ENCODE peak calls at places on chromosome 19, in nine cellular contexts. J, U, F, E, Q, S, W, C and T are unnamed samples.

GRCh38 chr19:17680235-17680722 is 7.9 kb downstream of the UNC13A start:
- DNase-seq in J (peak), U (peak), F (peak), E (peak), Q (peak), S (no peak), W (peak), C (peak), T (peak)

GRCh38 chr19:6736169-6736916 is 1.0 kb downstream of the GPR108 start:
- DNase-seq in J (peak), U (peak), F (peak), E (peak), Q (peak), S (peak), W (peak), C (peak), T (peak)

GRCh38 chr19:29576761-29577661 is 29.1 kb upstream of the POP4 start:
- DNase-seq in J (no peak), U (peak), F (peak), E (peak), Q (peak), S (no peak), W (no peak), C (no peak), T (peak)

GRCh38 chr19:45455707-45456499 is 11.9 kb upstream of the FOSB start:
- DNase-seq in J (peak), U (peak), F (peak), E (peak), Q (peak), S (peak), W (peak), C (peak), T (peak)

GRCh38 chr19:17340302-17340870 is 3.0 kb downstream of the GTPBP3 start:
- DNase-seq in J (no peak), U (no peak), F (no peak), E (no peak), Q (no peak), S (no peak), W (no peak), C (no peak), T (peak)

GRCh38 chr19:3025516-3025890 is 3.6 kb downstream of the TLE2 start:
- DNase-seq in J (no peak), U (no peak), F (no peak), E (no peak), Q (no peak), S (no peak), W (no peak), C (no peak), T (no peak)

GRCh38 chr19:55418185-55418584 is 10.6 kb upstream of the UBE2S start:
- DNase-seq in J (peak), U (peak), F (no peak), E (peak), Q (peak), S (peak), W (peak), C (peak), T (peak)

GRCh38 chr19:13881692-13882418 is 4.9 kb downstream of the NANOS3 start:
- DNase-seq in J (peak), U (peak), F (no peak), E (peak), Q (peak), S (no peak), W (no peak), C (peak), T (peak)

GRCh38 chr19:38003427-38004099 is 96.6 kb downstream of the SIPA1L3 start:
- DNase-seq in J (peak), U (peak), F (peak), E (peak), Q (peak), S (peak), W (peak), C (peak), T (peak)

GRCh38 chr19:50191270-50191669 is 12.2 kb upstream of the MYH14 start:
- DNase-seq in J (no peak), U (no peak), F (no peak), E (no peak), Q (no peak), S (no peak), W (no peak), C (no peak), T (no peak)

GRCh38 chr19:17052439-17052838 is 22.8 kb downstream of the HAUS8 start:
- DNase-seq in J (peak), U (peak), F (no peak), E (peak), Q (peak), S (no peak), W (peak), C (no peak), T (peak)

GRCh38 chr19:40663712-40664692 is 26.4 kb downstream of the NUMBL start:
- DNase-seq in J (peak), U (peak), F (no peak), E (no peak), Q (peak), S (no peak), W (no peak), C (peak), T (peak)

GRCh38 chr19:15195987-15196682 is 4.7 kb downstream of the NOTCH3 start:
- DNase-seq in J (no peak), U (no peak), F (peak), E (no peak), Q (no peak), S (no peak), W (no peak), C (no peak), T (no peak)

GRCh38 chr19:51901860-51902259 is 3.0 kb downstream of the ZNF649 start:
- DNase-seq in J (no peak), U (no peak), F (no peak), E (no peak), Q (no peak), S (no peak), W (no peak), C (no peak), T (no peak)

GRCh38 chr19:33431986-33432385 is 58.5 kb downstream of the CEBPG start:
- DNase-seq in J (no peak), U (no peak), F (no peak), E (no peak), Q (no peak), S (no peak), W (no peak), C (no peak), T (no peak)

GRCh38 chr19:33427801-33428626 is 54.5 kb downstream of the CEBPG start:
- DNase-seq in J (no peak), U (no peak), F (no peak), E (no peak), Q (no peak), S (no peak), W (no peak), C (no peak), T (no peak)

GRCh38 chr19:33430674-33431277 is 57.3 kb downstream of the CEBPG start:
- DNase-seq in J (peak), U (peak), F (peak), E (peak), Q (peak), S (peak), W (peak), C (peak), T (peak)

GRCh38 chr19:33428627-33429013 is 55.1 kb downstream of the CEBPG start:
- DNase-seq in J (no peak), U (no peak), F (no peak), E (no peak), Q (no peak), S (no peak), W (no peak), C (no peak), T (no peak)

DNA sequence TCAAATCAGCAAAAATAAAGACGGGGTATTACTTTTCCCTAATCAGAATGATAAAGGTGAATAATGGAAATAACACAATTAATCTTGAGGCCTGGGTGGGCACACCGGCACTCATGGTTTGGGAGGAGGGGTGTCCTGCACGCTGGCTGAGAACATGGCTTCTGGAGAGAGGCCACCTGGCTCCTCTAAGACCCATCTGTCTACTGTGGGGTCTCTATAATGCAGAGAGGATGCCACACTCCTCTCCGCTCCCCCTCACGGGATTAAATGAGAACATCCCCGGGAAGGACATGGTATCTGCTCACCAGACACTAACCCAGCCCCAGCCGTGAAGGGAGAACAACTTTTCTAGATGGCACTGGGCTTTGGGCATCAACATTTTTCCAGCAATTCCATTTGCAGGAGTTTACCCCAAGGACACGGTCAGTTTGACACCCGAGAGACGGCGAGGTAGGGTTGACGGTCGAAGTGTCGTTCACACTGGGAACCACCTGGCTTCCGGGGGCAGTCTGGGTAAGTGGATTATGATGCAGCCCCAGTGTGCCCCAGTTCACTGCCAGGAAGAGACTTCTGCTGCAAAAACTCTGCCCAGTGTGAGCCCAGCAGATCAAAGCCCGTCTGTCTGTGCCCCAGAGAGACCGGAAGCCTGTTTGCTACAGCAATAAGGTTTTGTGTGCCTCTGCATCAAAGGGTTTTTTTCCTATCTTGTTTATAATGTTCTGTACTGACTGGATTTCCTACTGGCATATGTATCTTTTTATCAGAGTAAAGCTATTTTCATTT is 56.6 kb downstream of the CEBPG start:
- DNase-seq in J (no peak), U (no peak), F (no peak), E (no peak), Q (no peak), S (no peak), W (no peak), C (no peak), T (no peak)
- TF ChIP-seq CTCF in J (no peak), U (no peak), F (no peak), E (no peak), Q (no peak), S (no peak), W (no peak), C (no peak), T (no peak)

DNA sequence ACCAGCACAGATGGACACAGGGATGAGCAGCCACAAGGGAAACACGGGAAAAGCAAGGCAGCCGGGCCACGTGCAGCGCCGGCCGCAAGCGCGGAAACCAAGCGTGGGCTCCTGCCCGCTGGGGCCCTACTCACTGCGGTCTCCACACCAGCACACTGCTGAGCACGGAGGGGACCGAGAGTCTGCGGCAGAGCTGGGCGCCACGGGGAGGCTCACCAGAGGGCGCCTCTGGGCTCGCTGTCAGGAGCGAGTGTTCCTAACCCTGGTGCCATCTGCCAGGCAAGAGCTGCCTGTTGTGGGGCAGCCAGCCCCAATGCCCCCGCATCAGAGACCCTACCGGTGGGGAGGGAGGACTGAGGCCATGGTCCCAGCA is 26.5 kb downstream of the MPND start:
- DNase-seq in J (no peak), U (no peak), F (peak), E (peak), Q (peak), S (no peak), W (no peak), C (peak), T (peak)
- H3K4me3 ChIP-seq in J (no peak), U (no peak), F (no peak), E (no peak), Q (no peak), S (no peak), W (peak), C (peak), T (peak)

GRCh38 chr19:10986301-10987127 is 25.7 kb downstream of the SMARCA4 start:
- DNase-seq in J (no peak), U (no peak), F (no peak), E (no peak), Q (no peak), S (no peak), W (no peak), C (no peak), T (no peak)

GRCh38 chr19:10988380-10988779 is 27.6 kb downstream of the SMARCA4 start:
- DNase-seq in J (no peak), U (no peak), F (no peak), E (no peak), Q (no peak), S (no peak), W (no peak), C (no peak), T (no peak)

GRCh38 chr19:10984166-10984735 is 23.4 kb downstream of the SMARCA4 start:
- DNase-seq in J (no peak), U (no peak), F (no peak), E (no peak), Q (no peak), S (no peak), W (no peak), C (no peak), T (no peak)

GRCh38 chr19:10987621-10988297 is 26.9 kb downstream of the SMARCA4 start:
- DNase-seq in J (no peak), U (no peak), F (no peak), E (no peak), Q (no peak), S (no peak), W (no peak), C (no peak), T (no peak)

GRCh38 chr19:10985502-10985901 is 24.7 kb downstream of the SMARCA4 start:
- DNase-seq in J (no peak), U (no peak), F (no peak), E (no peak), Q (no peak), S (no peak), W (no peak), C (no peak), T (no peak)
- TF ChIP-seq CTCF in J (no peak), U (no peak), F (no peak), E (no peak), Q (no peak), S (no peak), W (no peak), C (no peak), T (no peak)

GRCh38 chr19:11950312-11950711 is 14.5 kb upstream of the ZNF763 start:
- DNase-seq in J (no peak), U (no peak), F (no peak), E (no peak), Q (no peak), S (no peak), W (no peak), C (no peak), T (no peak)

GRCh38 chr19:11949201-11949600 is 15.6 kb upstream of the ZNF763 start:
- DNase-seq in J (no peak), U (peak), F (no peak), E (peak), Q (peak), S (no peak), W (no peak), C (no peak), T (peak)

GRCh38 chr19:11944656-11945055 is 19.7 kb downstream of the ZNF700 start:
- DNase-seq in J (no peak), U (no peak), F (no peak), E (no peak), Q (no peak), S (no peak), W (no peak), C (no peak), T (no peak)

GRCh38 chr19:11942843-11943108 is 17.9 kb downstream of the ZNF700 start:
- DNase-seq in J (no peak), U (peak), F (no peak), E (no peak), Q (no peak), S (no peak), W (no peak), C (no peak), T (no peak)

GRCh38 chr19:11948646-11949045 is 16.2 kb upstream of the ZNF763 start:
- DNase-seq in J (no peak), U (no peak), F (no peak), E (no peak), Q (no peak), S (no peak), W (no peak), C (no peak), T (no peak)
- H3K4me3 ChIP-seq in J (no peak), U (no peak), F (no peak), E (no peak), Q (no peak), S (no peak), W (no peak), C (no peak), T (no peak)

GRCh38 chr19:12052571-12053169 is at the start of gene ZNF878:
- DNase-seq in J (peak), U (peak), F (peak), E (peak), Q (peak), S (peak), W (peak), C (peak), T (peak)
- TF ChIP-seq CTCF in J (no peak), U (peak), F (no peak), E (no peak), Q (no peak), S (no peak), W (peak), C (no peak), T (peak)

GRCh38 chr19:5329141-5329540 is 11.5 kb downstream of the PTPRS start:
- DNase-seq in J (no peak), U (no peak), F (no peak), E (no peak), Q (no peak), S (no peak), W (no peak), C (no peak), T (no peak)

GRCh38 chr19:5326545-5326944 is 14.1 kb downstream of the PTPRS start:
- DNase-seq in J (no peak), U (no peak), F (no peak), E (no peak), Q (no peak), S (no peak), W (no peak), C (no peak), T (no peak)

GRCh38 chr19:5324947-5325346 is 15.7 kb downstream of the PTPRS start:
- DNase-seq in J (no peak), U (no peak), F (no peak), E (no peak), Q (no peak), S (no peak), W (no peak), C (no peak), T (no peak)

GRCh38 chr19:5330307-5330720 is 10.3 kb downstream of the PTPRS start:
- DNase-seq in J (no peak), U (no peak), F (no peak), E (no peak), Q (no peak), S (no peak), W (no peak), C (no peak), T (peak)

DNA sequence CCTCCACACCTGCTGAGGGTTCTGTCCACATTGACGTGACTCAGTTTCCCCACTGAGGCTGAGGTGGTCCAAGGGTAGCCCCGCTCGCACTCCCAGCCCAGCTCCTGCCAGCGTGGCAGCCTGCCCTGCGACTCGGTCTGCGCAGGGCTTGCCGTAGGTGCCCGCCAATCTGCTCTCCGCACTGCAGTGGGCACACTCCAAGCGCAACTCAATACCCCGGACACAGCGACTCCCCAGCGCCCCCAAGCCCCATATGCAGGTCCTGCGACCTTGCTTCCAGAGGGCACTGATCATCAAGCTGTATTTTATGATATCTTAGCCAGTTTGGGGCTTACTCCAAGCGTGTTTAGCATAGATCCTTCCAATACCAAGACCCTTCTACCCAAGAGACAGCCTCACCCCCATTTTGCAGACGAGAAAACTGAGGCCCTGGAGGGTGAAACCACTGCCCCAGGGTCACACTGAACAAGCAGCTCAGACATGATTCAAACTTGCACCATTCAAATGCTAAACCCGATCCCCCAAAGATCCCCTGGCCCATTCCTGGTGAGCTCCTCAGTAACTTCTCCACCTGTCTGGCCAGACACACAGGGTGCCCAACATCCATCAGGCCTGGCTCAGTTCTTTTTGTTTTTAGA is 13.5 kb downstream of the PTPRS start:
- DNase-seq in J (no peak), U (no peak), F (no peak), E (no peak), Q (no peak), S (no peak), W (no peak), C (no peak), T (no peak)
- H3K4me3 ChIP-seq in J (no peak), U (no peak), F (no peak), E (no peak), Q (no peak), S (no peak), W (no peak), C (no peak), T (no peak)

GRCh38 chr19:35736913-35737886 is 5.1 kb downstream of the IGFLR1 start:
- DNase-seq in J (no peak), U (no peak), F (no peak), E (no peak), Q (no peak), S (no peak), W (no peak), C (peak), T (no peak)
- TF ChIP-seq CTCF in J (peak), U (no peak), F (no peak), E (peak), Q (no peak), S (peak), W (no peak), C (no peak), T (peak)

GRCh38 chr19:31170046-31170445 is 179.2 kb downstream of the TSHZ3 start:
- DNase-seq in J (no peak), U (no peak), F (no peak), E (no peak), Q (no peak), S (no peak), W (no peak), C (no peak), T (no peak)
- H3K4me3 ChIP-seq in J (no peak), U (no peak), F (no peak), E (no peak), Q (no peak), S (no peak), W (no peak), C (no peak), T (no peak)

GRCh38 chr19:18772620-18773587 is 18.2 kb downstream of the COMP start:
- DNase-seq in J (no peak), U (no peak), F (no peak), E (no peak), Q (no peak), S (no peak), W (no peak), C (no peak), T (no peak)
- TF ChIP-seq CTCF in J (no peak), U (no peak), F (no peak), E (no peak), Q (no peak), S (no peak), W (no peak), C (no peak), T (no peak)

GRCh38 chr19:56597696-56598095 is 2.6 kb downstream of the ZNF71 start:
- DNase-seq in J (no peak), U (no peak), F (no peak), E (peak), Q (peak), S (no peak), W (no peak), C (no peak), T (no peak)
- H3K4me3 ChIP-seq in J (no peak), U (no peak), F (no peak), E (no peak), Q (no peak), S (no peak), W (no peak), C (no peak), T (no peak)